ENCODE peak calls at places on chromosomes 2 and 18, in ten cellular contexts. C is activated T-helper 1 cell treated with anti-CD3 and anti-CD28 coated beads, Interleukin-12 subunit alpha, Interleukin-12 subunit beta, Interleukin-2, Interleukin-4 antibody, amounts not matched to agents 30 ng/mL and 10 ng/mL and 1 ng/mL, durations not matched to agents 14 hours and 24 hours and 36 hours; A is cardiac fibroblast; H is stimulated activated CD4-positive, alpha-beta T cell treated with anti-CD3 and anti-CD28 coated beads, TNF-alpha, amount 100 ng/mL, for 24 hours; X is ELF-1; E is HT-29; Y is SK-MEL-5; V is GM13977; G is mucosa of gallbladder; M is T-cell. L is an unnamed sample.

GRCh38 chr2:145007673-145008263 is 487.8 kb upstream of the ZEB2 start:
- DNase-seq in C (no peak), A (peak), G (no peak), H (no peak), M (no peak), V (no peak), X (no peak), E (no peak), Y (peak), L (no peak)

GRCh38 chr2:221774136-221774535 is 202.0 kb upstream of the EPHA4 start:
- DNase-seq in G (no peak), M (no peak), V (no peak), Y (no peak), C (no peak), A (no peak), E (no peak), H (no peak), X (no peak), L (no peak)

GRCh38 chr18:50093366-50093765 is 101.6 kb downstream of the MYO5B start:
- DNase-seq in E (no peak), Y (no peak), X (peak), G (no peak), H (no peak), V (no peak), C (no peak), M (no peak), A (no peak), L (no peak)

GRCh38 chr2:96772903-96773675 is 12.4 kb downstream of the CNNM4 start:
- DNase-seq in A (no peak), X (no peak), Y (no peak), E (no peak), C (no peak), M (no peak), H (peak), V (peak), G (no peak), L (no peak)

GRCh38 chr18:36028859-36029258 is 38.5 kb downstream of the RPRD1A start:
- DNase-seq in X (no peak), M (no peak), E (no peak), G (peak), Y (no peak), H (no peak), C (no peak), V (no peak), A (no peak), L (no peak)

GRCh38 chr2:80461505-80462197 is 157.1 kb upstream of the LRRTM1 start:
- DNase-seq in X (peak), M (no peak), G (no peak), C (no peak), E (no peak), Y (no peak), V (peak), A (no peak), H (no peak), L (no peak)

GRCh38 chr18:13623348-13623747 is 103.0 kb downstream of the FAM210A start:
- DNase-seq in G (no peak), V (no peak), E (no peak), C (no peak), Y (no peak), H (no peak), M (no peak), A (no peak), X (no peak), L (no peak)

GRCh38 chr2:236706288-236706687 is 136.7 kb downstream of the ACKR3 start:
- DNase-seq in M (no peak), V (no peak), X (no peak), A (no peak), Y (no peak), H (no peak), G (no peak), C (no peak), E (no peak), L (no peak)

GRCh38 chr2:162074937-162075688 is 1.1 kb upstream of the DPP4 start:
- DNase-seq in X (no peak), E (no peak), G (no peak), H (no peak), V (no peak), M (no peak), C (no peak), A (peak), Y (no peak), L (no peak)

GRCh38 chr18:26225022-26225693 is 1.1 kb upstream of the TAF4B start:
- DNase-seq in E (peak), H (no peak), X (peak), V (no peak), C (no peak), A (no peak), G (no peak), Y (no peak), M (no peak), L (no peak)

GRCh38 chr18:28541941-28542340 is 365.0 kb upstream of the CDH2 start:
- DNase-seq in G (no peak), H (no peak), E (no peak), A (no peak), Y (no peak), V (no peak), X (no peak), M (no peak), C (no peak), L (no peak)

GRCh38 chr2:118665784-118666529 is 181.5 kb downstream of the EN1 start:
- DNase-seq in E (no peak), G (no peak), C (no peak), V (no peak), A (no peak), H (no peak), M (no peak), Y (no peak), X (no peak), L (no peak)

GRCh38 chr18:48929951-48930713 is 20.6 kb downstream of the SMAD7 start:
- DNase-seq in G (peak), V (no peak), A (peak), X (peak), M (no peak), Y (peak), C (no peak), H (no peak), E (peak), L (no peak)

GRCh38 chr2:142234701-142235100 is 103.9 kb upstream of the LRP1B start:
- DNase-seq in A (peak), M (no peak), Y (no peak), H (no peak), E (no peak), C (no peak), V (no peak), X (no peak), G (no peak), L (no peak)

GRCh38 chr2:218569661-218570500 is 1.2 kb downstream of the CNOT9 start:
- DNase-seq in A (peak), M (no peak), V (no peak), H (no peak), G (peak), X (peak), C (no peak), E (peak), Y (peak), L (no peak)

GRCh38 chr2:238947920-238948710 is 100.2 kb downstream of the TWIST2 start:
- DNase-seq in X (no peak), C (no peak), M (no peak), V (no peak), H (no peak), G (peak), A (peak), Y (no peak), E (peak), L (no peak)

GRCh38 chr2:10884530-10885478 is 26.9 kb upstream of the KCNF1 start:
- DNase-seq in A (no peak), X (no peak), C (no peak), E (no peak), Y (no peak), G (no peak), H (no peak), V (no peak), M (no peak), L (no peak)

GRCh38 chr2:156343940-156344301 is 11.4 kb upstream of the NR4A2 start:
- DNase-seq in A (no peak), X (no peak), Y (peak), H (no peak), E (no peak), C (no peak), V (no peak), G (no peak), M (no peak), L (no peak)

GRCh38 chr2:190849774-190850173 is 30.8 kb upstream of the GLS start:
- DNase-seq in A (peak), M (no peak), C (no peak), H (no peak), E (no peak), V (no peak), X (no peak), G (no peak), Y (no peak), L (no peak)

GRCh38 chr2:11753886-11754704 is 7.7 kb downstream of the LPIN1 start:
- DNase-seq in A (peak), X (peak), Y (no peak), G (no peak), E (peak), C (peak), H (peak), M (peak), V (no peak), L (peak)

GRCh38 chr2:148745151-148745851 is 100.8 kb downstream of the EPC2 start:
- DNase-seq in G (no peak), X (no peak), Y (no peak), A (peak), M (no peak), E (no peak), C (no peak), V (no peak), H (no peak), L (no peak)

GRCh38 chr2:149686136-149686535 is 98.6 kb upstream of the MMADHC start:
- DNase-seq in H (no peak), A (no peak), M (no peak), Y (no peak), G (no peak), E (no peak), X (no peak), C (no peak), V (no peak), L (no peak)

GRCh38 chr2:158651358-158652057 is 143.6 kb upstream of the DAPL1 start:
- DNase-seq in M (no peak), Y (no peak), E (no peak), G (no peak), A (no peak), C (no peak), X (no peak), H (no peak), V (no peak), L (no peak)

GRCh38 chr2:237364655-237365054 is 49.3 kb downstream of the COL6A3 start:
- DNase-seq in E (no peak), Y (no peak), A (no peak), C (no peak), V (no peak), X (no peak), H (no peak), G (no peak), M (no peak), L (no peak)

GRCh38 chr2:178227187-178227586 is 32.9 kb downstream of the OSBPL6 start:
- DNase-seq in H (no peak), A (peak), C (no peak), Y (no peak), M (no peak), G (no peak), E (no peak), V (no peak), X (no peak), L (no peak)

GRCh38 chr2:135821190-135821589 is 15.8 kb downstream of the LCT start:
- DNase-seq in C (no peak), V (no peak), X (no peak), H (no peak), G (no peak), Y (no peak), E (no peak), M (no peak), A (no peak), L (no peak)

GRCh38 chr2:54810236-54810635 is 86.8 kb downstream of the EML6 start:
- DNase-seq in Y (no peak), C (no peak), X (no peak), G (no peak), M (no peak), E (no peak), A (no peak), H (no peak), V (no peak), L (no peak)

GRCh38 chr2:45872211-45872610 is 220.7 kb downstream of the PRKCE start:
- DNase-seq in M (no peak), Y (no peak), E (no peak), G (no peak), A (peak), X (no peak), H (no peak), C (no peak), V (no peak), L (no peak)

GRCh38 chr18:78939105-78939504 is 40.5 kb upstream of the SALL3 start:
- DNase-seq in H (no peak), X (no peak), Y (peak), A (no peak), C (no peak), V (no peak), G (no peak), M (no peak), E (no peak), L (no peak)

GRCh38 chr18:36757081-36757480 is 71.7 kb downstream of the TPGS2 start:
- DNase-seq in V (peak), C (no peak), E (peak), A (peak), Y (peak), M (no peak), H (no peak), X (peak), G (no peak), L (no peak)

GRCh38 chr2:213148572-213149331 is 2.7 kb downstream of the IKZF2 start:
- DNase-seq in G (no peak), X (no peak), A (peak), M (no peak), C (no peak), V (no peak), Y (no peak), H (no peak), E (peak), L (no peak)

GRCh38 chr2:24474053-24474452 is 17.0 kb upstream of the NCOA1 start:
- DNase-seq in X (no peak), Y (no peak), G (no peak), V (no peak), H (no peak), C (no peak), M (no peak), A (no peak), E (no peak), L (no peak)

L was measured in effector memory CD8-positive, alpha-beta T cell.